ENCODE peak calls at places on chromosome 1, in four cellular contexts. G is A673, S is aorta, W is PC-9. K is an unnamed sample. For H3K9me3, the result is how much of the 10 kb centered on the place peaks cover.

GRCh38 chr1:206757524-206758266 is 12.9 kb upstream of the IL19 start:
- DNase-seq in W (no peak), G (no peak), S (no peak), K (no peak)

GRCh38 chr1:20896824-20897223 is 109.7 kb upstream of the HP1BP3 start:
- DNase-seq in G (no peak), S (no peak), W (peak), K (no peak)

GRCh38 chr1:216422821-216423529 is at the start of gene USH2A:
- DNase-seq in G (no peak), S (no peak), W (no peak), K (no peak)

GRCh38 chr1:169885207-169885606 is 8.5 kb downstream of the SCYL3 start:
- DNase-seq in W (peak), G (no peak), S (no peak), K (no peak)

GRCh38 chr1:95179205-95180001 is 54.6 kb upstream of the RWDD3 start:
- DNase-seq in W (no peak), G (no peak), S (no peak), K (no peak)

GRCh38 chr1:245704765-245705164 is 550.0 kb downstream of the KIF26B start:
- DNase-seq in G (no peak), W (no peak), S (no peak), K (no peak)

GRCh38 chr1:198549863-198550262 is 9.4 kb upstream of the ATP6V1G3 start:
- DNase-seq in W (no peak), G (no peak), S (no peak), K (no peak)

GRCh38 chr1:15146971-15147376 is 6.6 kb upstream of the TMEM51 start:
- DNase-seq in G (no peak), S (no peak), W (no peak), K (no peak)

GRCh38 chr1:59317343-59317742 is 20.4 kb downstream of the FGGY start:
- DNase-seq in W (no peak), S (no peak), G (no peak), K (no peak)

GRCh38 chr1:58755468-58755872 is 28.4 kb downstream of the JUN start:
- DNase-seq in S (peak), W (peak), G (peak), K (no peak)

GRCh38 chr1:215636258-215636965 is 69.3 kb downstream of the KCTD3 start:
- DNase-seq in W (no peak), S (no peak), G (no peak), K (no peak)

DNA sequence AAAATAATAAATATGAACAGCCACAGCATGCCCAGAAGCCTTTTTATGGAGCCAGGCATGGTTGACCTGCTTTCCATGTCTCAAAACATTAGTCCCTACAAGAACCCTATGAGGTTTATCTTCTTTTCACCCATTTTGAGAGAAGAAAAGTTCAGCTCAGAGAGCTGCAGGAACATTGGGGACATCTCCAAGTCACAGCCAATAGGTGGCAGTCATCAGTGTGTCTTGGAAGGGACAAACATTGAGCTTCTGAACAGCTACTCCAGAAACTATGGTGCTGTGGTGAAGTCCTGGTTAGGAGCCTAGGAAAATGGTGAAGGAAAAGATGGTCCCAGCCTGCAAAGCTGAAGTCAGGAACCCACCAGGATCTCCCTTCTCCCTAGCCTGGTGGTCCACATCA is 73.6 kb downstream of the JMJD4 start:
- DNase-seq in S (no peak), W (no peak), G (no peak), K (no peak)
- H3K9me3 ChIP-seq in S (under half), W (half or more), G (half or more), K (under half)

DNA sequence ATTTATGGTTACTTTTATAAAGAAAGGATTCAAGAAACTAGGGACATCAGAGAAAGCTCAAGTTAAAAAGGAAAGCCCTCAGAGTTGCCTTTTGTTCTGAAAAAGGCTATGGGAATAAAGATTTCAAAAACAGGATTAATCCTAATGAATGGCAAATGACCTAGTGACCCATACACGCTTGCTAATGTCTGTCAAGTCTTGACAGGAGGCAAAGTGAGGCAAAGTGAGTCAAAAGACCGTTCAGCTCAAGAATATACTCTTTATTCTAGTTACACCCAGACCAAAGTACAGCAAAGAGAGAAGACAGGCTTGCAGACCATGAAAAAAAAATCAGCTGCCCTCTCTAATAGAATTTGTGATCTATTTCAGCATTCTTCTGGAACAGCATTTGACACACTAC is 3.5 kb downstream of the ZNF436 start:
- DNase-seq in G (no peak), W (no peak), S (no peak), K (no peak)
- H3K9me3 ChIP-seq in G (under half), W (under half), S (under half), K (under half)

GRCh38 chr1:5647226-5647625 is 345.0 kb downstream of the NPHP4 start:
- DNase-seq in G (no peak), S (peak), W (no peak), K (no peak)

GRCh38 chr1:5645929-5646328 is 346.3 kb downstream of the NPHP4 start:
- DNase-seq in G (no peak), W (no peak), S (peak), K (no peak)

GRCh38 chr1:5645135-5645399 is 347.2 kb downstream of the NPHP4 start:
- DNase-seq in G (no peak), W (no peak), S (peak), K (no peak)

GRCh38 chr1:5644281-5645134 is 347.7 kb downstream of the NPHP4 start:
- DNase-seq in W (no peak), G (no peak), S (peak), K (no peak)

DNA sequence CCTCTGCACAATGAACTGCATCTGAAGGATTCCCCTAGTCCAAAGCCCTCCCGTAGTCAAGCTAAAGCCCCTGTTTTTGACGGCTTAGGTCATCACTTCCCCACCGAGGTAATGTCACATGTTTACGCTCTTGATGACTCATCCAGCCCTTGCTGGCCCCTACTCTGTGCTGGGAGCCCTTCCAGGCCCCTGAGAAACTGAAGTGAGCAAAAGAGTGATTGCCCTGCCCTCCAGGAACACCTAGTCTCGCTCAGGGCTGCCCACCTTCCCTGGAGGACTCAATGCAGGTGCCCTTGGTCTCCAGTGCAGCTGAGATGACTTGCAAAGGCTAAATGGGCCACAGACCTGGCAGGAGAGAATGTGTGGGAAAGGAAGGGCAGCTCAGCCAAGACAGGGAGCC is 345.7 kb downstream of the NPHP4 start:
- DNase-seq in S (peak), W (no peak), G (no peak), K (no peak)
- H3K9me3 ChIP-seq in S (under half), W (under half), G (under half), K (under half)

GRCh38 chr1:49436865-49437264 is 586.9 kb downstream of the AGBL4 start:
- DNase-seq in W (no peak), S (no peak), G (no peak), K (no peak)
- H3K9me3 ChIP-seq in W (under half), S (under half), G (under half), K (under half)

DNA sequence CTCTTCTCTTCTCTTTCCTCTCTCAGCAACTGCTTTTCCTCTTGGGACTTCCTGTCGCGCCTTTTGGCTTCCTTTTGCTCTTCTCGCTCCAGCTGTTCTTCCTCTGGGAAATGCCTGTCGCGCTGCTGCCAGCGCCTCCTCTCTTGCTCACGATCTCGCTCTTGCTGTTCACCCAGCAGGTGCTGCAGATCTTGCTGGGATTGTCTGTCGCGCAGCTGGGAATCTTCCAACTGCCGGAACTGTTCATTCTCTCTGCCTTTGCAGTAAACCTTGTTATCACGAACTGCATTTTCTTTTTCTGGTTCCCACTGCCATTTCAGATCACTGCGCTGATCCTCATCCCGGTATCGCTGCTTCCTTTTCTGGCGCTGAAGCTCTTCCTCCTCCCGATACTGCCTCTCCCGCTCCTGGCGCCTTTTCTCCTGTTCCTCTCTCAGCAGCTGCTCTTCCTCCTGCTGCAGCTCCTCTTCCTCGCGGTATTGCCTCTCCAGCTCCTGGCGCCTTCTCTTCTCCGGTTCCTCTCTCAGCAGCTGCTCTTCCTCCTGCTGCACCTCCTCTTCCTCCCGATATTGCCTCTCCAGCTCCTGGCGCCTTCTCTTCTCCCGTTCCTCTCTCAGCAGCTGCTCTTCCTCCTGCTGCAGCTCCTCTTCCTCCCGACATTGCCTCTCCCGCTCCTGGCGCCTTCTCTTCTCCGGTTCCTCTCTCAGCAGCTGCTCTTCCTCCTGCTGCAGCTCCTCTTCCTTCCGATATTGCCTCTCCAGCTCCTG is 5.8 kb downstream of the TCHH start:
- DNase-seq in W (no peak), S (no peak), G (peak), K (no peak)
- H3K9me3 ChIP-seq in W (under half), S (under half), G (under half), K (under half)

K was measured in T-helper 17 cell.